ENCODE peak calls at places on chromosomes 2 and 18, in six cellular contexts. I, X, R, T, V and A are unnamed samples.

GRCh38 chr2:10048501-10049171 is 5.3 kb downstream of the KLF11 start:
- DNase-seq in I (peak), X (no peak), R (peak), T (peak), V (peak), A (peak)

GRCh38 chr18:8982416-8983183 is 119.9 kb upstream of the NDUFV2 start:
- DNase-seq in I (peak), X (peak), R (peak), T (peak), V (peak), A (peak)

GRCh38 chr2:69309336-69310048 is 77.5 kb downstream of the GFPT1 start:
- DNase-seq in I (no peak), X (no peak), R (no peak), T (peak), V (no peak), A (no peak)

GRCh38 chr2:143833258-143833657 is 686.7 kb downstream of the ZEB2 start:
- DNase-seq in I (no peak), X (no peak), R (no peak), T (no peak), V (no peak), A (no peak)

GRCh38 chr2:183035954-183036669 is 2.1 kb downstream of the NCKAP1 start:
- DNase-seq in I (peak), X (no peak), R (no peak), T (peak), V (peak), A (no peak)

GRCh38 chr2:1611886-1612285 is 132.4 kb downstream of the PXDN start:
- DNase-seq in I (no peak), X (no peak), R (no peak), T (no peak), V (no peak), A (no peak)

GRCh38 chr2:44938287-44939073 is 3.0 kb upstream of the SIX3 start:
- DNase-seq in I (no peak), X (no peak), R (no peak), T (no peak), V (no peak), A (no peak)

GRCh38 chr2:96954490-96954846 is 31.9 kb downstream of the FAM178B start:
- DNase-seq in I (no peak), X (no peak), R (no peak), T (no peak), V (no peak), A (no peak)

GRCh38 chr2:25885933-25886332 is 7.6 kb upstream of the ASXL2 start:
- DNase-seq in I (no peak), X (no peak), R (peak), T (no peak), V (no peak), A (no peak)

GRCh38 chr2:1997976-1998375 is 253.7 kb upstream of the PXDN start:
- DNase-seq in I (no peak), X (no peak), R (no peak), T (no peak), V (no peak), A (no peak)

GRCh38 chr2:120465012-120465700 is 119.2 kb downstream of the INHBB start:
- DNase-seq in I (no peak), X (no peak), R (no peak), T (no peak), V (no peak), A (no peak)